ENCODE peak calls at places on chromosomes 1 and 21, in ten cellular contexts. P is A549, F is neural progenitor cell, Q is IMR-90, O is ovary, B is mucosa of descending colon, S is heart left ventricle, R is PC-3, K is cardiac muscle cell, X is hepatocyte. Y is an unnamed sample. For H3K4me1, the result is how much of the 10 kb centered on the place peaks cover.

GRCh38 chr1:160779662-160780397 is 16.1 kb upstream of the LY9 start:
- DNase-seq in S (no peak), K (no peak), Q (no peak), P (peak), R (peak), X (peak), O (no peak), F (peak), B (no peak), Y (peak)

GRCh38 chr1:63943393-63943792 is 169.6 kb downstream of the ROR1 start:
- DNase-seq in K (no peak), X (no peak), F (no peak), P (no peak), Q (no peak), B (no peak), O (no peak), R (no peak), S (no peak), Y (no peak)

GRCh38 chr1:1307261-1307907 is 346 bp downstream of the ACAP3 start:
- DNase-seq in R (peak), B (no peak), Q (no peak), O (no peak), K (peak), S (peak), P (no peak), X (no peak), F (peak), Y (no peak)

GRCh38 chr1:156744344-156744743 is 3.5 kb upstream of the MRPL24 start:
- DNase-seq in O (peak), F (no peak), R (no peak), Q (no peak), K (no peak), P (no peak), B (peak), X (no peak), S (no peak), Y (no peak)

GRCh38 chr1:151443846-151444790 is 15.2 kb downstream of the POGZ start:
- DNase-seq in F (peak), O (peak), K (peak), S (no peak), X (peak), Q (peak), P (peak), R (peak), B (no peak), Y (peak)

GRCh38 chr1:43525995-43526394 is 4.7 kb upstream of the PTPRF start:
- DNase-seq in Q (peak), R (peak), X (no peak), S (no peak), F (no peak), K (no peak), O (no peak), B (no peak), P (peak), Y (no peak)

GRCh38 chr1:208157769-208158168 is 86.4 kb downstream of the PLXNA2 start:
- DNase-seq in O (no peak), K (no peak), F (no peak), X (no peak), Q (no peak), B (no peak), R (no peak), P (no peak), S (no peak), Y (no peak)

GRCh38 chr1:966603-967295 is 467 bp downstream of the PLEKHN1 start:
- DNase-seq in P (peak), B (peak), X (peak), Q (peak), K (peak), R (peak), F (peak), S (peak), O (no peak), Y (peak)

GRCh38 chr1:205629751-205630150 is 2.1 kb downstream of the ELK4 start:
- DNase-seq in B (no peak), K (no peak), R (no peak), S (no peak), P (no peak), Q (no peak), O (no peak), X (no peak), F (no peak), Y (no peak)
- H3K4me3 ChIP-seq in B (no peak), K (peak), R (peak), S (no peak), P (no peak), Q (no peak), O (no peak), X (peak), F (peak), Y (peak)

DNA sequence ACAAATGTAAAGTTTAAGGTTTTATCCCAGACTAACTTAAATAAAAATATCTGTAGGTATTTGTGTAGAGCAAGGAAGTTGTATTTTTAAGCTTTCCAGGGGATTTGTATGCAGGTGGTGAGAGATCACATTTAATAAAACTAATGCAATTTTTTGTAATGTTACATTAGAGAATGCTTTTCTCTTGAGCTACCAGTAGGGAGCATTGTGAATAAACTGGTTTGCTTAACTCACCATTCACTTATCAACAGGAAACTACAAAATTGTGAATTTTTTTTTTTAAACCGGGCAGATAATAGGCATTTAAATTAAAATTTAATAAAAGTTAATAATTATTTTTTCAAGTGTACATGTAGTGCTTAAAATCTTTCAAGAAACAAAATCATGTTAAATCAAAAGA is 78.6 kb downstream of the IVNS1ABP start:
- DNase-seq in O (no peak), F (no peak), B (no peak), Q (peak), X (no peak), P (peak), K (no peak), R (peak), S (no peak), Y (peak)
- TF ChIP-seq CTCF in O (no peak), F (peak), B (no peak), Q (peak), X (peak), P (peak), K (peak), R (peak), S (peak), Y (peak)

GRCh38 chr21:38989097-38989744 is 183.5 kb downstream of the ETS2 start:
- DNase-seq in B (no peak), Q (no peak), X (no peak), S (no peak), K (no peak), F (no peak), R (no peak), O (no peak), P (no peak), Y (no peak)
- H3K4me1 ChIP-seq in B (under half), Q (half or more), X (half or more), S (half or more), K (half or more), F (half or more), R (under half), O (under half), P (under half), Y (half or more)

DNA sequence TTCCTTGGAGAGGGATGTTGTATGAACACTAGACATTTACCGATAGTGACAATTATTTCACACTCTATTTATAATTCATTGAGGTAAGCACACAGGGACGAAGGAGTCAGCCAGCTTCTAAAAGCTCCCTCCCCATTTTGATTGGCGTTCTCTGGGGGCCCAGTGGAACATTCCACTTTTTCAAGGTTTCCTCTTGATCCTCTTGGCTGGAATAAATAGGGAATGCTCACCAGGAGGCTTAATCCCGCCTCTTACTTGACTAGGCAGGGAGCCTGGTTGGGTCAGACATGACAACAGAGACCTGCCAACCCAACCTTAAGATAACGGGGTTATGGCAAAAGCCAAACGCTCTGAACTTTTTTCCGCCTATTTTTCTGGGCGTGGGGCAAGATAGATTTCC is 974 bp downstream of the ACTN2 start:
- DNase-seq in O (no peak), K (peak), S (peak), B (no peak), X (no peak), F (peak), R (no peak), P (no peak), Q (no peak), Y (no peak)
- H3K4me3 ChIP-seq in O (no peak), K (peak), S (peak), B (no peak), X (no peak), F (peak), R (no peak), P (no peak), Q (no peak), Y (peak)

DNA sequence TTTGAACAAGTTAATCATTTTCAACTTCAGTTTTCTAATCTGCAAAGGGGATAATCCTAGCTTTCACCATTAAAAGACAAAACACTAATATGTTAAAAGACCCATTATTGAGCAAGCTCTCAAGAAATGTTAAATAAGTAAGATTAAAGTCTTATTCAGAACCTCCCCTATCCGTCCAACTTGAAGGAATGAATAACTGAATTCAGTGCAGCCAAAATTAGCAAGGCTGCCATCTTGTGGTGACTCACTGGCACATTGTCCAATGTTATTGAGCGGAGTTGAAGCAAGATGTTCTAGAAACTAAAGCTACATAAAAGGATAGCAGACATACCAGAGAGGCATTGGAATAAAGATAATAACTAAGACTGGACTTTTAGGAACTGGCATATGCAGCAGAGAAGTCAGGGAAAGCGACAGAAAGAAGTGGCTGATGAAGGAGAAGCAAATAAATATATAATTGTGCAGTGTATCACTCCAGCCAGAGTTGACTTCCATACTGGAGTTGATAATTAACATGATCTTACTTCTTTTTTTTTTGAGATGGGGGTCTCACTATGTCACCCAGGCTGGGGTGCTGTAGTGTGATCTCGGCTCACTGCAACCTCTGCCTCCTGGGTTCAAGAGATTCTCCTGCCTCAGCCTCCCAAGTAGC is 8.2 kb upstream of the CAP1 start:
- DNase-seq in B (no peak), O (no peak), F (peak), K (peak), P (peak), S (peak), R (peak), X (peak), Q (peak), Y (peak)
- TF ChIP-seq CTCF in B (peak), O (no peak), F (peak), K (peak), P (peak), S (peak), R (peak), X (peak), Q (peak), Y (peak)

GRCh38 chr1:182927693-182928433 is 25.1 kb downstream of the SHCBP1L start:
- DNase-seq in F (no peak), R (no peak), S (no peak), K (no peak), X (no peak), B (no peak), P (no peak), O (no peak), Q (no peak), Y (no peak)

GRCh38 chr1:182925661-182926060 is 27.3 kb downstream of the SHCBP1L start:
- DNase-seq in Q (no peak), K (no peak), X (no peak), P (no peak), S (no peak), B (no peak), O (no peak), F (no peak), R (no peak), Y (no peak)

GRCh38 chr1:182935716-182936115 is 17.2 kb downstream of the SHCBP1L start:
- DNase-seq in R (no peak), S (no peak), O (no peak), B (no peak), P (no peak), K (no peak), F (no peak), Q (no peak), X (no peak), Y (no peak)

GRCh38 chr1:182930985-182931384 is 22.0 kb downstream of the SHCBP1L start:
- DNase-seq in X (no peak), Q (no peak), S (no peak), R (no peak), F (no peak), O (no peak), B (no peak), K (no peak), P (no peak), Y (no peak)
- H3K4me1 ChIP-seq in X (under half), Q (under half), S (under half), R (under half), F (under half), O (under half), B (under half), K (under half), P (under half), Y (under half)

GRCh38 chr1:200036616-200037270 is 9.2 kb downstream of the NR5A2 start:
- DNase-seq in X (no peak), S (no peak), P (no peak), O (no peak), R (no peak), Q (no peak), K (no peak), B (peak), F (peak), Y (no peak)
- H3K4me3 ChIP-seq in X (no peak), S (no peak), P (no peak), O (no peak), R (no peak), Q (no peak), K (no peak), B (no peak), F (no peak), Y (no peak)

DNA sequence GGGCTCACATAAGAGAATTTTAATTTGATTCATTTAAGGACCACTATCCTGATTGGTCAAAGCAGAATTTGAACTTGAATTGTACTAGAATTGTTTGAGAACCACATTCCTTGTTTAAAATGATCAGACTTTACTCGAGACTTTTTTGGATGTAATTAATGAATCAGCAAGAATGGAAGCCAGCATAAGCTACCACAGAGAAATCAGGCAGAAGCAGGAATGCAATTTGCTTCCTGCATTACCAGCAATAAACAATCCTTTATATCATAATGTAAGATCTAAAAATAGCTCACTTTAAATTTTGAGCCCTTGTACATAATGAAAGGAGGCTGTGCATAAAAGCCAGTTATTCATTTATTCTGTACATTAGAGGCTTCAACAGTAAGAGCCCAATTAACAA is 119.8 kb upstream of the BACE2 start:
- DNase-seq in F (no peak), P (no peak), X (no peak), O (no peak), K (no peak), B (no peak), S (no peak), R (no peak), Q (no peak), Y (no peak)
- TF ChIP-seq CTCF in F (no peak), P (no peak), X (no peak), O (no peak), K (no peak), B (no peak), S (no peak), R (no peak), Q (no peak), Y (no peak)

DNA sequence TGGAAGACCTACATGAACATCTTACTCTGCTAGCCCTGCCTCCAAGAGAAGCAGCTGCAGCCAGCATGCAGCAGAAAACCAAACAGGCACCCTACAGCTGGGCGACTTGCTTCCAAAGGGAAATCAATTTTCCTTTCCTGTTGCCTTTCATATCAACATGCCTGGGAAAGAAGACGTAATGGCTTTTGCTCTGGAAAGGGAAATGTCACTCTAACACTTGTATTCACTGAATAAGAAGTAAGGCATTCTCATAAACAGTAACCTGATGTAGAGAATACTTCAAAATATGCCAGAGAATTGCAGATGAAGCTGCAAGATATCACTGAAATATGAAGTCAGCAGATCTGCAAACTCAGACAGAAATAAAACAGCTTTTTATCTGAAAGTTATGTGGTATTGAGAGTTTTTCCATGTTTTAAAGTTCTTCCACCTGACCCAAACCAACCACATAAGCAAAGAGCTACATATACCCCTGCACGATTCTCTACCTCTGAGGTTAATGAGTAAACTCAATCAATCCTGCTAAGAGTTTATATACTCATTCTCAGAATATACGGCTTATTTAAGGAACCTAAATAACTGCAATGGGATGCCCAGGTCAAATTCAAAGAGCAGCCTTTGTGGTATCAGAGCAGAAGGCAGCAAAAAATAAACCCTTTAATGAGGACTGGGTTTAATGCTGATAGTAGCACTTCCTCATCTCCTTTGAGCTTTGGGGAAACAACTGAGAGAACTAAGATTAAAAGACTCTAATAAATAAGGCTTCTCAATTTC is 150.9 kb downstream of the RERE start:
- DNase-seq in R (peak), F (no peak), O (no peak), K (no peak), X (no peak), S (no peak), B (no peak), P (no peak), Q (peak), Y (peak)
- H3K4me1 ChIP-seq in R (half or more), F (half or more), O (under half), K (half or more), X (half or more), S (half or more), B (under half), P (half or more), Q (under half), Y (half or more)